ENCODE peak calls at places on chromosomes 12 and 14, in four cellular contexts. One of them, this sample, is unnamed.

GRCh38 chr12:80847575-80847974 is 90.2 kb downstream of the LIN7A start:
- DNase-seq in A549: no peak
- DNase-seq in K562: no peak
- DNase-seq in GM12878: no peak
- DNase-seq in this sample: no peak

GRCh38 chr14:60276347-60276746 is 27.3 kb downstream of the PPM1A start:
- DNase-seq in A549: no peak
- DNase-seq in K562: no peak
- DNase-seq in GM12878: no peak
- DNase-seq in this sample: no peak

GRCh38 chr12:89417246-89417977 is 65.1 kb upstream of the DUSP6 start:
- DNase-seq in A549: no peak
- DNase-seq in K562: no peak
- DNase-seq in GM12878: no peak
- DNase-seq in this sample: peak

GRCh38 chr12:109946505-109946904 is 46.4 kb downstream of the TCHP start:
- DNase-seq in A549: no peak
- DNase-seq in K562: no peak
- DNase-seq in GM12878: no peak
- DNase-seq in this sample: peak

GRCh38 chr12:94983321-94983720 is 20.2 kb downstream of the NDUFA12 start:
- DNase-seq in A549: no peak
- DNase-seq in K562: no peak
- DNase-seq in GM12878: no peak
- DNase-seq in this sample: peak

GRCh38 chr12:95674631-95675030 is 115.9 kb downstream of the NTN4 start:
- DNase-seq in A549: no peak
- DNase-seq in K562: no peak
- DNase-seq in GM12878: no peak
- DNase-seq in this sample: no peak

GRCh38 chr12:31231611-31232360 is 94.2 kb downstream of the SINHCAF start:
- DNase-seq in A549: no peak
- DNase-seq in K562: no peak
- DNase-seq in GM12878: no peak
- DNase-seq in this sample: no peak

GRCh38 chr14:104400355-104400754 is 179.2 kb upstream of the C14orf180 start:
- DNase-seq in A549: no peak
- DNase-seq in K562: no peak
- DNase-seq in GM12878: no peak
- DNase-seq in this sample: no peak

GRCh38 chr12:105092336-105092735 is 8.1 kb upstream of the ALDH1L2 start:
- DNase-seq in A549: no peak
- DNase-seq in K562: no peak
- DNase-seq in GM12878: no peak
- DNase-seq in this sample: no peak

GRCh38 chr12:122001379-122002209 is 20.1 kb upstream of the BCL7A start:
- DNase-seq in A549: no peak
- DNase-seq in K562: no peak
- DNase-seq in GM12878: no peak
- DNase-seq in this sample: no peak

GRCh38 chr14:88013750-88014349 is 8.9 kb downstream of the GPR65 start:
- DNase-seq in A549: peak
- DNase-seq in K562: peak
- DNase-seq in GM12878: no peak
- DNase-seq in this sample: peak

GRCh38 chr12:5988659-5989116 is 43.6 kb upstream of the ANO2 start:
- DNase-seq in A549: peak
- DNase-seq in K562: peak
- DNase-seq in GM12878: peak
- DNase-seq in this sample: peak

GRCh38 chr14:89221109-89221508 is 195.9 kb downstream of the FOXN3 start:
- DNase-seq in A549: no peak
- DNase-seq in K562: no peak
- DNase-seq in GM12878: no peak
- DNase-seq in this sample: peak

GRCh38 chr14:57412341-57412740 is 22.0 kb downstream of the NAA30 start:
- DNase-seq in A549: no peak
- DNase-seq in K562: no peak
- DNase-seq in GM12878: no peak
- DNase-seq in this sample: no peak

GRCh38 chr12:93813972-93814821 is 137.0 kb downstream of the CRADD start:
- DNase-seq in A549: no peak
- DNase-seq in K562: peak
- DNase-seq in GM12878: no peak
- DNase-seq in this sample: peak

GRCh38 chr12:53071591-53072551 is 7.3 kb downstream of the SPRYD3 start:
- DNase-seq in A549: no peak
- DNase-seq in K562: peak
- DNase-seq in GM12878: no peak
- DNase-seq in this sample: peak

GRCh38 chr14:100901391-100902183 is 1.9 kb downstream of the RTL1 start:
- DNase-seq in A549: no peak
- DNase-seq in K562: no peak
- DNase-seq in GM12878: no peak
- DNase-seq in this sample: no peak

GRCh38 chr14:78425332-78425731 is 255.2 kb downstream of the NRXN3 start:
- DNase-seq in A549: no peak
- DNase-seq in K562: no peak
- DNase-seq in GM12878: no peak
- DNase-seq in this sample: no peak

GRCh38 chr14:88727057-88727456 is 65.7 kb downstream of the EML5 start:
- DNase-seq in A549: no peak
- DNase-seq in K562: no peak
- DNase-seq in GM12878: no peak
- DNase-seq in this sample: peak

GRCh38 chr14:69481815-69482568 is 2.5 kb upstream of the PLEKHD1 start:
- DNase-seq in A549: no peak
- DNase-seq in K562: peak
- DNase-seq in GM12878: peak
- DNase-seq in this sample: no peak

GRCh38 chr14:69485701-69486100 is 1.2 kb downstream of the PLEKHD1 start:
- DNase-seq in A549: no peak
- DNase-seq in K562: no peak
- DNase-seq in GM12878: no peak
- DNase-seq in this sample: no peak

GRCh38 chr14:69485261-69485660 is 733 bp downstream of the PLEKHD1 start:
- DNase-seq in A549: no peak
- DNase-seq in K562: no peak
- DNase-seq in GM12878: no peak
- DNase-seq in this sample: no peak

GRCh38 chr14:69483765-69484443 is 624 bp upstream of the PLEKHD1 start:
- DNase-seq in A549: peak
- DNase-seq in K562: no peak
- DNase-seq in GM12878: no peak
- DNase-seq in this sample: peak

DNA sequence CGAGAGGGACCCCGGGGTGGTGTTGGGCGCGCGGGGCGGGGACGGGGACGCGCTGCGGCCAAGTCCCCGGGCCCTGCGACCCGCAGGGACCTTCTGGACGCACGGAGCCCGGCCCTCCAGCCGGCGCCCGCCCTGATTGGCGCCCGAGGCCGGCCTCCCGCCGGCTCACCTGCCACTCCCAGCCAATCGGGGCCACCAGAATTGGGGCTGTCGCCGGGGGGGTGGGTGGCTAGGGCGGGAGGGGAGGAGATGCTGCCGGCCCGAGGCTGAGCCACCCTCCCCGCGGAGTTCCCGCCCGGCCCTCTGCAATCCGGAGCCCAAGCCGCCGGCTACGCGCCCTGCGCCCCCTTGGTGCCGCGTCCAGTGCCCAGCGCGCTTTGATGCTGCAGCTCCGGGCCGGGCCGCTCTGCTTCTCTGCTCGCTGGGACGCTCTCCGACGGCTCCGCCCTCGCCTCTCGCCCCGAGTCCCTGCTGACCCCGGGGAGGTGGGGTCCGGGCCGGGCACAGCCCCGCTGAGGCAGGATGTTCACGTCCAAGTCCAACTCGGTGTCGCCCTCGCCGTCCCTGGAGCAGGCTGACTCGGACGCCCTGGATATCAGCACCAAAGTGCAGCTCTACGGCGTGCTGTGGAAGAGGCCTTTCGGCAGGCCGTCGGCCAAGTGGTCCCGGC is at the start of gene PLEKHD1:
- DNase-seq in A549: peak
- DNase-seq in K562: peak
- DNase-seq in GM12878: no peak
- DNase-seq in this sample: no peak
- TF ChIP-seq RCOR1 in A549: no peak
- TF ChIP-seq RCOR1 in K562: no peak
- TF ChIP-seq RCOR1 in GM12878: no peak
- TF ChIP-seq RCOR1 in this sample: no peak

DNA sequence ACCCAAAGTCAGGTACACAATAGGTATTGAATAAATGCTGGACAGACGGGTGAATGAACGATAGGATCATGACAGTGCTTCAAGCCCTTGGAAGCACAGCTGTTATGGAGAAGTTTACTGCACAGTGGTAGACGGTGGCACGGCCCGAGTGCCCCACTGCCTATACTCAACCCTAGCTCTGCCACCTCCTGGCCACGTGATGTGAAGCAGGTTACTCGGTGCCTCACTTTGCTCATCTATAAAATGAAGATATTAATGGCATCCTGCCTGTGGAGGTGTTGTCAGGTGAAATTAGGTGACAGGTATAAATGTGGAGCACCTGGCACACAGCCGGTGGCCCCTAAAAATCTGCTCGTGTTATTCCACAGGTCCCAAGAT is 5.8 kb downstream of the ASB2 start:
- DNase-seq in A549: peak
- DNase-seq in K562: no peak
- DNase-seq in GM12878: no peak
- DNase-seq in this sample: no peak
- H3K4me3 ChIP-seq in A549: no peak
- H3K4me3 ChIP-seq in K562: no peak
- H3K4me3 ChIP-seq in GM12878: peak
- H3K4me3 ChIP-seq in this sample: no peak

GRCh38 chr12:12010277-12011031 is 60.3 kb upstream of the BCL2L14 start:
- DNase-seq in A549: no peak
- DNase-seq in K562: no peak
- DNase-seq in GM12878: peak
- DNase-seq in this sample: peak
- TF ChIP-seq ELK1 in A549: no peak
- TF ChIP-seq ELK1 in K562: no peak
- TF ChIP-seq ELK1 in GM12878: no peak
- TF ChIP-seq ELK1 in this sample: no peak

GRCh38 chr12:124357616-124358015 is 62.7 kb downstream of the RFLNA start:
- DNase-seq in A549: no peak
- DNase-seq in K562: no peak
- DNase-seq in GM12878: no peak
- DNase-seq in this sample: no peak
- TF ChIP-seq RCOR1 in A549: no peak
- TF ChIP-seq RCOR1 in K562: no peak
- TF ChIP-seq RCOR1 in GM12878: no peak
- TF ChIP-seq RCOR1 in this sample: no peak

DNA sequence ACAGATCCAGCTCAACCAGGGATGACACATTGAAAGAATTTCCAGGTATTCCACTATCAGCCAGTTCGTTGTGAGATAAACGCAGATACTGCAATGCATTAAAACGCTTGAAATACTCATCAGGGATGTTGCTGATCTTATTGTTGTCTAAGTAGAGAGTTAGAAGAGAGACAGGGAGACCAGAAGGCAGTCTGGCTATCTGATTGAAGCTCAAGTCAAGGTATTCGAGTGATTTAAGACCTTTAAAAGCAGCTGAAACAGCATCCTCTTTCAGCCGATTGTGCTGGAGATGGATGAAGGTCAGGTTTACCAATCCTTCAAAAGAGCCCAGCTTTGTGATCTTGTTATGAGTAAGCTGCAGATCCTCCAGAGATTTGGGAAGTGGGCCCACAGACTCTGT is 3.1 kb downstream of the LUM start:
- DNase-seq in A549: no peak
- DNase-seq in K562: no peak
- DNase-seq in GM12878: no peak
- DNase-seq in this sample: no peak
- H3K4me3 ChIP-seq in A549: no peak
- H3K4me3 ChIP-seq in K562: no peak
- H3K4me3 ChIP-seq in GM12878: no peak
- H3K4me3 ChIP-seq in this sample: no peak

DNA sequence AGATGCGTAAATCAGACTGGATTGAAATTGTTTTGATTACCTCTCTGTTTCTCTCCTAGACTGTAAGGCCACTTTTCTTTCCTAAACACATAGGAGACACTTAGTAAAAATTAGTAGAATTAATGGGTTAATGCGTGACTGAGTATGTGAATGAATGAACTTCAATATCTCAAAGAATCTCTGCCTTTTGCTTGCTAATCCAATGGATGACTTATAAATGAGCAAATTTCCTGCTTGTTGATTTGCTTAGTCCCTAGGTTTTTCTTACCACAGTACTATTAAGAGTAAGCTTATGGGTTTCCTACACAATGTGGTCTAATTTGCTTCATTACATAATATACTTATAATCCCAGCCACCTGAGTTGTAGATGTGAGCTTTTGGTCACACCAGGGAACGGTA is 164.1 kb downstream of the SRGAP1 start:
- DNase-seq in A549: no peak
- DNase-seq in K562: no peak
- DNase-seq in GM12878: no peak
- DNase-seq in this sample: no peak
- TF ChIP-seq ELK1 in A549: no peak
- TF ChIP-seq ELK1 in K562: no peak
- TF ChIP-seq ELK1 in GM12878: no peak
- TF ChIP-seq ELK1 in this sample: no peak

DNA sequence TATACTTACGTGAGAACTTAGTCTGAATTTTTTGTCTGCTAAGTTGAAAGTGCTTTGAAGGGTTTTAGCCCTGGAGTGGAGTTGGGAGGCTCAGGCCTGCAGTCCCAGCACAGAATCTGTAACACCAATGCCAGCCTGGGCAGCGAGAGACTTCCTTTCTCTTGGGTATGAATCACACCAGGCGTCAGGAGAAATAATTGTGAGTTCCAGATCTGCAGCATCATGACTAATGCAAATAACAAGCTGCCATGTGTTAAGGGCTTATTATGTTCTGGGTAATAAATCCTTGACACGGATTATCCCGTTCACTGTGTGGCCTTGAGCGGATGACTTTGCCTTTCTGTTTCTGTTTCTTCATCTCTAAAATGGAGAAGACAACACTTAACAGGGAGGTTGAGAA is 70.6 kb downstream of the B4GALNT3 start:
- DNase-seq in A549: no peak
- DNase-seq in K562: no peak
- DNase-seq in GM12878: no peak
- DNase-seq in this sample: no peak
- TF ChIP-seq RCOR1 in A549: no peak
- TF ChIP-seq RCOR1 in K562: no peak
- TF ChIP-seq RCOR1 in GM12878: no peak
- TF ChIP-seq RCOR1 in this sample: no peak

This sample was measured in IMR-90.